ENCODE peak calls at places on chromosome 15, in four cellular contexts. N is T-cell, M is T-helper 17 cell, E is AG20443. Z is an unnamed sample.

GRCh38 chr15:26126070-26126469 is 262.9 kb upstream of the ATP10A start:
- DNase-seq in N (no peak), M (no peak), E (peak), Z (no peak)

GRCh38 chr15:40309344-40309862 is 1.7 kb upstream of the PLCB2 start:
- DNase-seq in N (no peak), M (no peak), E (no peak), Z (no peak)

GRCh38 chr15:81475471-81475870 is 101.5 kb upstream of the TMC3 start:
- DNase-seq in N (no peak), M (no peak), E (no peak), Z (no peak)

GRCh38 chr15:47796339-47796738 is 79.0 kb downstream of the SEMA6D start:
- DNase-seq in N (no peak), M (no peak), E (no peak), Z (no peak)

GRCh38 chr15:55513125-55513524 is 5.1 kb upstream of the DNAAF4 start:
- DNase-seq in N (no peak), M (no peak), E (no peak), Z (no peak)

GRCh38 chr15:30065025-30065801 is 17.5 kb upstream of the GOLGA8J start:
- DNase-seq in N (no peak), M (no peak), E (peak), Z (peak)

GRCh38 chr15:29567336-29567735 is 254.9 kb downstream of the TJP1 start:
- DNase-seq in N (no peak), M (no peak), E (no peak), Z (no peak)

GRCh38 chr15:101310508-101310907 is 15.5 kb upstream of the SNRPA1 start:
- DNase-seq in N (no peak), M (no peak), E (no peak), Z (no peak)

GRCh38 chr15:26294062-26294689 is 431.0 kb upstream of the ATP10A start:
- DNase-seq in N (no peak), M (no peak), E (no peak), Z (no peak)

GRCh38 chr15:43550527-43551363 is 33.3 kb downstream of the MAP1A start:
- DNase-seq in N (no peak), M (no peak), E (peak), Z (peak)

GRCh38 chr15:65212097-65212496 is 824 bp upstream of the CILP start:
- DNase-seq in N (no peak), M (no peak), E (no peak), Z (no peak)

GRCh38 chr15:65249641-65250040 is 37.0 kb downstream of the PARP16 start:
- DNase-seq in N (no peak), M (no peak), E (no peak), Z (no peak)

GRCh38 chr15:66751579-66751978 is 49.5 kb downstream of the SMAD6 start:
- DNase-seq in N (no peak), M (no peak), E (no peak), Z (no peak)

GRCh38 chr15:45720183-45720582 is 85.4 kb downstream of the SQOR start:
- DNase-seq in N (no peak), M (no peak), E (no peak), Z (no peak)

Z was measured in HFFc6.